ENCODE peak calls at places on chromosome X, in seven cellular contexts. C is IMR-90, Z is stomach, X is mucosa of descending colon, G is uterus, K is WTC11, D is GM10248. P is an unnamed sample.

GRCh38 chrX:132986556-132986955 is 28.1 kb upstream of the HS6ST2 start:
- DNase-seq in C (no peak), Z (no peak), X (no peak), G (no peak), K (no peak), D (no peak), P (no peak)

GRCh38 chrX:13855689-13856425 is 39.0 kb upstream of the GPM6B start:
- DNase-seq in C (no peak), Z (no peak), X (no peak), G (no peak), K (no peak), D (no peak), P (no peak)

GRCh38 chrX:39654183-39654925 is 443.4 kb downstream of the BCOR start:
- DNase-seq in C (no peak), Z (no peak), X (no peak), G (no peak), K (no peak), D (no peak), P (no peak)

GRCh38 chrX:135522132-135522530 is 1.7 kb downstream of the INTS6L start:
- DNase-seq in C (no peak), Z (no peak), X (no peak), G (no peak), K (no peak), D (no peak), P (no peak)

GRCh38 chrX:39144323-39144722 is 343.1 kb downstream of the MID1IP1 start:
- DNase-seq in C (no peak), Z (no peak), X (no peak), G (no peak), K (no peak), D (no peak), P (no peak)

GRCh38 chrX:10447577-10448214 is 172.7 kb downstream of the MID1 start:
- DNase-seq in C (peak), Z (no peak), X (no peak), G (no peak), K (no peak), D (no peak), P (no peak)

GRCh38 chrX:31099536-31100090 is 27.8 kb upstream of the FTHL17 start:
- DNase-seq in C (no peak), Z (no peak), X (no peak), G (no peak), K (no peak), D (peak), P (no peak)

GRCh38 chrX:65643046-65643785 is 24.2 kb upstream of the MSN start:
- DNase-seq in C (peak), Z (no peak), X (no peak), G (no peak), K (no peak), D (no peak), P (no peak)

GRCh38 chrX:39017716-39018115 is 216.5 kb downstream of the MID1IP1 start:
- DNase-seq in C (no peak), Z (no peak), X (no peak), G (no peak), K (no peak), D (no peak), P (no peak)

GRCh38 chrX:16114640-16115039 is 8.7 kb upstream of the GRPR start:
- DNase-seq in C (peak), Z (no peak), X (no peak), G (no peak), K (no peak), D (no peak), P (peak)

DNA sequence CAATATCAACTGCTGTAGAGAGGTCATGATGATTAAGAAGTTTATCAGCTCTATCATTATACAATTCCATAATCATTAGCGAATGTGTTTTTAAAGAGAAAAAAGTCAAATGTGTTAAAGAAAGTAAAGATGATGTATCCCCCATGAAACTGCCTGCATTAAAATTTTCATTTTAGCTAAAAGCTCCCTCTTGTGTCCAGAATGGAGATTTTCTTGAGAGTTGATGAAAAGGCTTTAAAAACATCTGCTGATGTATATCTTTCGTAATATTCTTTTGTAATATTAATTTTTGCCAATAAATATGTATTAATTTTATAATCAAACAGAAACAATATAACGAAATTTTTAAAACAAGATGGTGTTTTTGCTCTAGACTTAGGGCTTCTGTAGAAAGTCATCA is 52.1 kb upstream of the LHFPL1 start:
- DNase-seq in C (peak), Z (no peak), X (no peak), G (no peak), K (no peak), D (no peak), P (no peak)
- TF ChIP-seq CTCF in C (peak), Z (no peak), X (no peak), G (no peak), K (no peak), D (no peak), P (peak)

GRCh38 chrX:125132274-125132673 is 187.4 kb upstream of the TEX13C start:
- DNase-seq in C (peak), Z (no peak), X (no peak), G (no peak), K (no peak), D (peak), P (no peak)

DNA sequence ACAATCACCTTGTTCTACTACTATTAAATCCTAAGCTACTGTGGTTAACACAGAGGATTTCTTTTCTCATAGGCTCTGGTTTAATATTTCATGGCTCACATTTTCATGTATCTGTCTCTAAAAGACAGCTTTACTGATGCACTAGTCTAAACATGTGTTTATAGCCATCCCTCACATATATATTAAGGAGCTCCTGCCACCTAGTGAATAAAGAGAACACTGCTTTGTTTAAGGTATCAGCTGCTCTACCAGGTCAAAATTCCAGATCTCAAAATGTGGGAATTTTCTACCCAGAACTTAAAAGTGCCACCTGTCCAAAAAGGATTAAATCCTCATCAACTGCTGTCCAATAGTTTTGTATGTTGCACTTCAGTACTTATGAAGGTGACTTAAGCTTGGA is 188.5 kb upstream of the TEX13C start:
- DNase-seq in C (no peak), Z (no peak), X (no peak), G (no peak), K (no peak), D (no peak), P (no peak)
- TF ChIP-seq CTCF in C (no peak), Z (no peak), X (no peak), G (no peak), K (no peak), D (no peak), P (no peak)

DNA sequence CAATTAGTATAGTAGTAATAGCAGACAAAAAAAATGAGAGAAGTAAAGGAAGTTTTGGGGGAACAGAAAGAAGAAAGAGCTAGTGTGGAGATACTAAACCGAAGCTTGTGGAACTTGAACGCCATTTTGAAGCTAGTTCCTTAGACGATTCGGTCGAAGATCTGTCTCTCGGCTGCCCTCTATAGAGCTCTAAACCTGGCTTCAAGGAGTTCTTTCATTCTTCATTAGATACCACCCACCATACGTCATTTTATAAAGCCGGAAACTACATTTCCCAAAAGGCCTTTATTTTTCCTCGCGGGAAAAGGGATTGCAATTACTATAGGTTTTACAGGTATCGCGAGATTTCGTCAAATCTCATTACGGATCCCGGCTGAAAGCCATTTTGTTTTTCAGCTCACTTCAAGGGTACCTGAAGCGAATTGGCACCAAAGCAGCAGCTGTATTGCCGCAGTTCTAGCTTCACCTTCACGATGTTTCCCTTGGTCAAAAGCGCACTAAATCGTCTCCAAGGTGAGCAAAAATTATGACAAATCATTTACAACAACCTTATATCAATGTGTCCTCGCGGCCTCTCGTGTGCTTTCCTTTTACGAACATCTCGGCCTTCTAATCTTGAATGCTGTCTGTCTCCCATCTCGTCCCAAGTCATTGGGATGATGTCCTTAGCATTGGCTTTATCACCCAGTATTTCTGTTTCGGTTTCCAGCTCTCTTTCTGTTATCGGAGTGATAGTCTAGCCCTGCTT is at the start of gene COX7B:
- DNase-seq in C (peak), Z (peak), X (peak), G (peak), K (peak), D (peak), P (peak)
- TF ChIP-seq CTCF in C (peak), Z (no peak), X (no peak), G (peak), K (no peak), D (peak), P (peak)

DNA sequence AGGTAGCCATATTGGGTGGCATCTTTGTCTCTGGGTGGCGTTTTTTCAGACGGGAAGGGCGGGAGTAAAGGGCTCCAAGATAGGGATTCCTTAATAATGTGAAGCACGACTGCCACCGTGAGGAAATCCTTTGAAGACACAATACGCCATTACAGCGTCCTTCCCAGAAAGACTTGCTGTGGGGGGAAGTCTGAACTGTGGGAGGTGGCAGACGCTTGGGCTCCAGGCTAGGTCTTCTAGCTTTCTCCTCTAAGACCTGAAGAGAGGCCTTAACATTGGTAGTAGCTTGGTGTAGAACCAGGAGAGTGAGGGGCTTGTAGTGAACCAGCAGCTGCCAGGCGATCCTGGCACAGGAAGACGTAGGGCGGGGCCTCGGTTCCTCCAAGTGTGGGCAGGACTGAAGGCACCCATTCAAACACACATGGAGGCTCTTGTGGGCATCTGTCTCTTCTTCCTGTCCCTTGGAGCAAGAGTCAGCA is 197.3 kb downstream of the OR13H1 start:
- DNase-seq in C (peak), Z (peak), X (no peak), G (peak), K (no peak), D (no peak), P (no peak)
- TF ChIP-seq CTCF in C (peak), Z (no peak), X (no peak), G (peak), K (no peak), D (no peak), P (peak)

GRCh38 chrX:129115935-129116334 is 407.4 kb downstream of the SMARCA1 start:
- DNase-seq in C (no peak), Z (no peak), X (no peak), G (no peak), K (no peak), D (no peak), P (no peak)

GRCh38 chrX:129116651-129117050 is 406.6 kb downstream of the SMARCA1 start:
- DNase-seq in C (no peak), Z (no peak), X (no peak), G (no peak), K (no peak), D (no peak), P (no peak)

DNA sequence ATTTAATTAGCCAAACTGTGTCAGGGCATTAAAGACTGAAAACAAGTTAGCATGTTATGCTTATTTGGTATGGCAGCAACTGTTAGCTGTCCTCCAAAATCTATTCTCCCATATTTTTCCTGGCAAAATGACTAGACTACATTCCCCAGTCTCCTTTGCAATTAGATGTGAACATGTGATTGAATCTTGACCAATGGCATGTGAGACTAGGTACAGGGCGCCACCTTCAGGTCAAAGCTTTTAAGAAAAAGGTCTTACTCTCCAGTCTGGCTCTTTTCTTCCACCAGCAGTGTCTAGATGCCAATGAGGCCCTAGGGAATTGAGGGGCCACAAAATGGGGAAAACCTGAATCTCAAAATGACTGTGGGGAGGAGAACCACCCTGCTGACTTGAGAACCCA is 408.2 kb downstream of the SMARCA1 start:
- DNase-seq in C (peak), Z (no peak), X (peak), G (no peak), K (peak), D (peak), P (no peak)
- TF ChIP-seq CTCF in C (peak), Z (no peak), X (no peak), G (no peak), K (no peak), D (peak), P (no peak)

GRCh38 chrX:53047228-53047627 is 1.4 kb upstream of the GPR173 start:
- DNase-seq in C (peak), Z (no peak), X (no peak), G (no peak), K (no peak), D (no peak), P (no peak)
- TF ChIP-seq CTCF in C (peak), Z (no peak), X (no peak), G (no peak), K (no peak), D (no peak), P (peak)

GRCh38 chrX:44105228-44105913 is 132.2 kb upstream of the NDP start:
- DNase-seq in C (no peak), Z (no peak), X (no peak), G (no peak), K (peak), D (no peak), P (no peak)
- TF ChIP-seq CTCF in C (no peak), Z (no peak), X (no peak), G (no peak), K (no peak), D (no peak), P (no peak)

DNA sequence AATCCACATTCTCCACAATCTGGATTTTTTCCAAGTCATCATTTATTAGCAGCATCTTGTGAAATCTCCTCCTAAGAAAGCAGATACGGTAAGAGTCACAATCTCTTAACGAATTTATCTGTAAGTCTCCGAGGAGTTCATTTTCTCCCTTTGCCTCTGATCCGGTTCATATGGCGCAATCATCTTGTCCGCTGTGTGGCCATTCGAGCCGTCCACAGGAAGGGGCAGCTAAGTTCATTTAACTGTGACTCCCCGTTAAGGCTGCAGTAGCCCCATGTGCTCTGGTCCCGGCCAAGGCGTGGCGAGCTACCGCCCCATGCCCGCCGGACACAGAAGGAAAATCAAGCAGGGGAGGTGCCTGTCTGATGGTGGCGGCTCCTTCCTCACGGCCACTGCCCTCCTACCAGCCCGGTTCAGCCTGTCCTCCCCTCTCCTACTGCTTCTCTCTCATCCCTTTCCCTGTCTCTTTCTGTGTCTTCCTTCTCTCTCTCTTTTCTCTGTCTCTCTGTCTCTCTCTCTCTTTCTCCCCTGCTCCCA is 279.0 kb downstream of the ASMT start:
- DNase-seq in C (no peak), Z (no peak), X (no peak), G (no peak), K (no peak), D (no peak), P (no peak)
- TF ChIP-seq CTCF in C (no peak), Z (no peak), X (no peak), G (no peak), K (no peak), D (no peak), P (no peak)

GRCh38 chrX:153493085-153493484 is 1.7 kb upstream of the BGN start:
- DNase-seq in C (no peak), Z (no peak), X (no peak), G (no peak), K (no peak), D (no peak), P (no peak)

GRCh38 chrX:153495903-153496629 is 1.3 kb downstream of the BGN start:
- DNase-seq in C (no peak), Z (no peak), X (no peak), G (no peak), K (no peak), D (no peak), P (no peak)

GRCh38 chrX:153495362-153495751 is 577 bp downstream of the BGN start:
- DNase-seq in C (peak), Z (no peak), X (no peak), G (peak), K (no peak), D (no peak), P (no peak)

GRCh38 chrX:153494061-153494460 is 719 bp upstream of the BGN start:
- DNase-seq in C (peak), Z (no peak), X (no peak), G (no peak), K (no peak), D (no peak), P (no peak)

GRCh38 chrX:153494541-153495361 is at the start of gene BGN:
- DNase-seq in C (peak), Z (no peak), X (peak), G (peak), K (peak), D (no peak), P (no peak)
- TF ChIP-seq CTCF in C (peak), Z (no peak), X (no peak), G (peak), K (no peak), D (no peak), P (peak)

P was measured in AG09319.